ENCODE peak calls at places on chromosomes 6 and 20, in four cellular contexts. L, K, R and W are unnamed samples.

GRCh38 chr20:22861231-22861980 is 173.7 kb upstream of the SSTR4 start:
- DNase-seq in R (no peak), L (no peak), K (no peak), W (no peak)

GRCh38 chr20:46934746-46935283 is 40.2 kb downstream of the EYA2 start:
- DNase-seq in R (no peak), K (no peak), L (no peak), W (no peak)

GRCh38 chr6:127302728-127303675 is 36.3 kb downstream of the RNF146 start:
- DNase-seq in K (peak), L (peak), R (peak), W (no peak)

GRCh38 chr6:107114872-107115694 is at the start of gene BEND3:
- DNase-seq in R (peak), K (peak), L (no peak), W (peak)

GRCh38 chr6:62446647-62447316 is 160.8 kb upstream of the KHDRBS2 start:
- DNase-seq in L (no peak), K (no peak), R (no peak), W (no peak)

GRCh38 chr6:166497087-166497899 is 89.2 kb downstream of the RAMACL start:
- DNase-seq in R (no peak), K (no peak), L (no peak), W (no peak)

GRCh38 chr6:140824595-140824994 is 1308.1 kb upstream of the GJE1 start:
- DNase-seq in R (no peak), L (no peak), K (no peak), W (no peak)

GRCh38 chr6:32954983-32955802 is 2.3 kb upstream of the HLA-DMA start:
- DNase-seq in K (no peak), R (no peak), L (no peak), W (no peak)

GRCh38 chr6:32741203-32741960 is at the start of gene HLA-DQA2:
- DNase-seq in L (no peak), K (no peak), R (no peak), W (no peak)

GRCh38 chr20:17228624-17229061 is 1.8 kb downstream of the PCSK2 start:
- DNase-seq in R (no peak), L (no peak), K (peak), W (no peak)

GRCh38 chr6:89035252-89036106 is 45.1 kb upstream of the PNRC1 start:
- DNase-seq in K (peak), L (no peak), R (peak), W (peak)

GRCh38 chr6:161750677-161751076 is 476.8 kb upstream of the AGPAT4 start:
- DNase-seq in R (no peak), K (no peak), L (no peak), W (no peak)

GRCh38 chr6:160730911-160731310 is 28.9 kb downstream of the PLG start:
- DNase-seq in R (no peak), L (no peak), K (peak), W (no peak)

GRCh38 chr6:96520039-96520850 is 1.4 kb upstream of the UFL1 start:
- DNase-seq in R (no peak), L (no peak), K (peak), W (no peak)

GRCh38 chr20:36571564-36572504 is 1.6 kb upstream of the TGIF2 start:
- DNase-seq in K (no peak), R (no peak), L (peak), W (no peak)

GRCh38 chr6:13355043-13355945 is 27.0 kb upstream of the TBC1D7 start:
- DNase-seq in L (peak), K (no peak), R (no peak), W (no peak)